ENCODE peak calls at places on chromosomes 1 and 21, in seven cellular contexts. R is psoas muscle, X is fibroblast of mammary gland, O is GM13977, B is GM12865, E is dorsolateral prefrontal cortex, G is ovary. S is an unnamed sample.

GRCh38 chr1:224042557-224043118 is 71.3 kb upstream of the FBXO28 start:
- DNase-seq in R (no peak), X (no peak), O (no peak), B (peak; percentile 27), E (no peak), G (no peak), S (no peak)

GRCh38 chr1:232142403-232143314 is 487.3 kb downstream of the SIPA1L2 start:
- DNase-seq in R (peak; percentile 35), X (peak; percentile 77), O (no peak), B (no peak), E (peak; percentile 72), G (peak; percentile 39), S (peak; percentile 92)

GRCh38 chr21:37207441-37208009 is 59.6 kb downstream of the VPS26C start:
- DNase-seq in R (peak; percentile 61), X (peak; percentile 20), O (peak; percentile 58), B (peak; percentile 91), E (no peak), G (no peak), S (no peak)

GRCh38 chr1:96927125-96927524 is 205.5 kb downstream of the PTBP2 start:
- DNase-seq in R (no peak), X (peak; percentile 67), O (no peak), B (no peak), E (no peak), G (no peak), S (no peak)

GRCh38 chr1:69485616-69486015 is 82.1 kb upstream of the LRRC7 start:
- DNase-seq in R (no peak), X (no peak), O (no peak), B (no peak), E (no peak), G (no peak), S (no peak)

GRCh38 chr1:227482021-227482299 is 81.4 kb upstream of the ZNF678 start:
- DNase-seq in R (no peak), X (no peak), O (no peak), B (no peak), E (no peak), G (no peak), S (no peak)

GRCh38 chr21:44444286-44444931 is 10.9 kb upstream of the LRRC3 start:
- DNase-seq in R (peak; percentile 9), X (no peak), O (no peak), B (no peak), E (no peak), G (peak; percentile 2), S (no peak)

GRCh38 chr1:41482001-41482765 is 2.3 kb downstream of the EDN2 start:
- DNase-seq in R (no peak), X (no peak), O (no peak), B (no peak), E (peak; percentile 47), G (no peak), S (no peak)

GRCh38 chr1:6321205-6321604 is 60.3 kb upstream of the GPR153 start:
- DNase-seq in R (no peak), X (no peak), O (no peak), B (no peak), E (no peak), G (no peak), S (no peak)

GRCh38 chr1:154276797-154277196 is 4.4 kb downstream of the HAX1 start:
- DNase-seq in R (no peak), X (no peak), O (no peak), B (peak; percentile 9), E (no peak), G (no peak), S (no peak)
- TF ChIP-seq CTCF in R (peak; percentile 7), X (peak; percentile 11), O (peak; percentile 44), B (peak; percentile 23), E (no peak), G (no peak), S (peak; percentile 55)

DNA sequence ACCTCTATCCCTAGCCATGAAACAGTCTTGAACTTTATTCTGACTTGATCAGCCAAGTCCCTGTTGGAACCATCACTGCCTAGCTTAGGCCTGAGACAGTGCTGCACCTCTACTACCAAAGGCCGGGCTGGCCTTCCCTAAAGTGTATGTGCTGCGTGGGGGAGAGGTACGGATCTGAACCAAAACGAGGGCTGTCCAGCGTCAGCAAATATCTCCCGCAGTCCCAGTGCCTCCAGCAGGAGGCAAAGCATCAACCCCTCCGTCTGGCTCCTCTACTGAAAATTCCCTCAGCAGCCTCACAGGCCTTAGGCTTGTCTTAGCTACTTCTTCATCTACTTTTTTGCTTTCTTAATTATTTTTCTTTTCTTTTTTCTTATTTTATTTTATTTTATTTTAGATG is 33.3 kb upstream of the KIF26B start:
- DNase-seq in R (no peak), X (no peak), O (no peak), B (no peak), E (no peak), G (no peak), S (no peak)
- TF ChIP-seq CTCF in R (no peak), X (no peak), O (no peak), B (no peak), E (no peak), G (no peak), S (no peak)

GRCh38 chr21:41778974-41779600 is 12.2 kb upstream of the RIPK4 start:
- DNase-seq in R (no peak), X (no peak), O (no peak), B (no peak), E (no peak), G (no peak), S (no peak)
- TF ChIP-seq CTCF in R (no peak), X (no peak), O (no peak), B (no peak), E (no peak), G (no peak), S (no peak)

DNA sequence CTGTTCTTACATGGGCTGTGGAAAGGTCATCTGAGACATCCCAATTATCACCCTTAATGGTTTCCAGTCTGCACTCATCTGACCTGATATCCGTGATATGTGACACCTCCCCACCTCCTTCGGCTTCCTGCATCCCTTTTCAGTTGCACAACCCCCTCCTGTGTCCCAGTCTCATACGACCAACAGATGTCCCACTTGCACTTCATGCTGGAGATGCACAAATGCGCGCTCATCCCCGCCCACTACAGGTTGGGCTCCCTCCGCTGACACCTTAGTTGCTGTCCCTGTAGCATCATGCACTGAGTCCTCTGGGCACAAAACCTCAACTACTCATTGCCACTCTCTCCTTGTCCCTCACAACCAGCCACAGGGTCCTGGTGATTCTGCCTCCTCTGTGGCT is 94.4 kb downstream of the MIS18A start:
- DNase-seq in R (no peak), X (no peak), O (no peak), B (no peak), E (no peak), G (no peak), S (no peak)
- TF ChIP-seq CTCF in R (no peak), X (no peak), O (no peak), B (no peak), E (no peak), G (no peak), S (no peak)

GRCh38 chr1:156079762-156080597 is 2.3 kb downstream of the MEX3A start:
- DNase-seq in R (no peak), X (no peak), O (no peak), B (no peak), E (no peak), G (peak; percentile 52), S (no peak)

GRCh38 chr1:156080598-156081173 is 1.6 kb downstream of the MEX3A start:
- DNase-seq in R (no peak), X (no peak), O (no peak), B (no peak), E (no peak), G (no peak), S (no peak)

GRCh38 chr1:156083800-156084790 is 1.8 kb upstream of the MEX3A start:
- DNase-seq in R (no peak), X (no peak), O (no peak), B (no peak), E (no peak), G (no peak), S (no peak)

GRCh38 chr1:156081174-156082110 is 823 bp downstream of the MEX3A start:
- DNase-seq in R (no peak), X (no peak), O (peak; percentile 44), B (no peak), E (no peak), G (peak; percentile 59), S (no peak)

DNA sequence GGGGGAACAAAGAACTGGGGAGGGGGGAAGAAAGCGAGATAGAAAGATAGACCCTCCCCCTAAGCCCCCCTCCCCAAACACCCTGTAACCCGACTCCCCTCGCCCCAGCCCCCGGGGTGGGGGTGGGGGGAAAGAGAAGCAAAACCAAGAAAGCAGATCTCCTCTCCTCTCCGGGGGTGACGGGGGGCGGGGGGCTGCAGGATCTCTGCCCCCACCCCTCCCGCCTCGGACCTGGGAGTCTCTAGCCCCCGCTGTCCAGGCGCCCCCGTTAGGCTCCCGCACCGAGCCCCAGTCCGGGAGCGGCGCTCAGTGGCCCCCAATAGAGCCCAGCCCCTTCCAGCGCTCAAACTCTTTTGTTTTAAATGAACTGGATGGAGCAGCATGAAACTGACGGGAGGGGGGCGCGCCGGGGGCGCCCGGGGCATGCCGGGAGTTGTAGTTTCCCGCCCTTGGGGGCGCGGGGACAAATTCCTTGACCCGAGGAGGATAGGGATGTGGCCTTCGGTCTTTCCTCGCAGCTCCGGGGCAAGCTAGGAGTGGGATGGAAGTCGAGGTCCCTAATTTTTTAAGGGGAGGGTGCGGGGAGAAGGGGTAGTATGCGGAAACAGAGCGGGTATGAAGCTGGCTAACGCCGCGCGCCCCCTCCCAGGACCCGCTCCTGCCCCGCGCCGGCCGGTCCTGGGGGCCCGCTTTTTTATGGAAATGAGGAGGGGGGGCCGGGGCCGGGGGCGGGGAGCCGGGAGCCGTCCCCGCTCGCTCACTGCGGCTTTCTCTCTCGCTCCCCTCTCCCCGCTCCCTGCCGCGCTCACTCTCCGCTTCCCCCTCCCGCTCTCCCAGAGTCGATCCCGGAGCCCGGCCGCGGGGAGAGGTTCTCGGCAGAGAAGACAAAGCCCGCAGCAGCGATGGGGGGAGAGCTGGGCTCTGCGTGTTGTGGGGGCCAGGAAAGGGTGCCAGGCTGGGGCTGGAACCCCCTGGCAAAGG is at the start of gene MEX3A:
- DNase-seq in R (peak; percentile 80), X (peak; percentile 47), O (peak; percentile 90), B (peak; percentile 58), E (peak; percentile 83), G (peak; percentile 84), S (no peak)
- TF ChIP-seq CTCF in R (no peak), X (no peak), O (no peak), B (no peak), E (peak; percentile 9), G (peak; percentile 6), S (no peak)

DNA sequence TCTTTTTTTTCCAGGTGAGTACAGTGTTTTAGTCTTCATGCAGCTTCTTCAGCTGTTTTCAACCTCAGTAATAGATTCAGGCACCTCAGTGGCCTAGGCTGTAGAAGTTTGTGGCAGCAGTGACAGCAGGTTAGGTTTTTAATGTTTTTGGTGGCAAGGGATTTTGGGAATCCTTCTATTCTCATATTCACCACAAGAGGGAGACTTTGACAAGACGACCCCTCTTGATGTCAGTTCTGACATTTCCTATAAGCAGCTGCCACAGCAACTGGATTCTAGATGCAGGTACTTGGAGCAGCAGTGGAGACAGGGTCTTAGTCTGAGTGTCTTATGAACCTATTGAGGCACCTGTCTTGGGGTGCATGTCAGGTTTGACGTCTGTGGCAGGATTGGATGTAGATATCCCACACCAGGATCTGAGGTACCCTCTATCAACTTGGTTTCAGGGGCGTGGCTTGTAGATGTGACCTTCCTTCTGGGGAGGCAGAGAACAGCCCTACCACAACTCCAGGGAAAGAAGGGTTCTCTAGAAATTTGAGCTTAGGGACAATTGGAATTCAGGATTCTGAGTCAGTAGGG is 1104.2 kb upstream of the TMPRSS15 start:
- DNase-seq in R (no peak), X (peak; percentile 1), O (no peak), B (peak; percentile 7), E (no peak), G (no peak), S (no peak)
- TF ChIP-seq CTCF in R (no peak), X (peak; percentile 8), O (no peak), B (no peak), E (no peak), G (no peak), S (peak; percentile 8)

S was measured in foreskin keratinocyte.